ENCODE peak calls at places on chromosomes 12 and 14, in seven cellular contexts. P is BE2C, N is stomach, T is cardiac muscle cell, D is heart right ventricle, L is bronchial epithelial cell, B is tibial nerve. V is an unnamed sample.
A peak's percentile ranks its signal among the peaks of the same experiment; 100 is the strongest.

GRCh38 chr12:49108958-49109404 is 1.7 kb downstream of the LMBR1L start:
- DNase-seq in P (no peak), N (no peak), T (no peak), D (peak; percentile 73), L (no peak), B (peak; percentile 78), V (no peak)

GRCh38 chr12:95102916-95103671 is 29.7 kb upstream of the NR2C1 start:
- DNase-seq in P (no peak), N (no peak), T (no peak), D (no peak), L (peak; percentile 99), B (no peak), V (no peak)

GRCh38 chr12:85130631-85131030 is 94.5 kb downstream of the LRRIQ1 start:
- DNase-seq in P (no peak), N (no peak), T (no peak), D (no peak), L (no peak), B (no peak), V (no peak)

GRCh38 chr12:47080725-47081502 is 1.2 kb upstream of the AMIGO2 start:
- DNase-seq in P (no peak), N (peak; percentile 50), T (peak; percentile 10), D (peak; percentile 40), L (peak; percentile 87), B (peak; percentile 41), V (peak; percentile 42)

GRCh38 chr12:101608301-101609133 is 13.7 kb downstream of the MYBPC1 start:
- DNase-seq in P (no peak), N (peak; percentile 85), T (no peak), D (no peak), L (peak; percentile 40), B (no peak), V (no peak)

GRCh38 chr12:2057041-2057792 is 4.4 kb downstream of the CACNA1C start:
- DNase-seq in P (peak; percentile 82), N (peak; percentile 60), T (peak; percentile 90), D (peak; percentile 69), L (no peak), B (peak; percentile 63), V (peak; percentile 91)

GRCh38 chr12:64551676-64552075 is 58.6 kb upstream of the RASSF3 start:
- DNase-seq in P (no peak), N (no peak), T (no peak), D (no peak), L (no peak), B (no peak), V (no peak)

GRCh38 chr14:69226736-69227135 is 33.2 kb upstream of the GALNT16 start:
- DNase-seq in P (no peak), N (no peak), T (no peak), D (no peak), L (no peak), B (no peak), V (no peak)

GRCh38 chr12:57490126-57490525 is 2.3 kb downstream of the MARS1 start:
- DNase-seq in P (no peak), N (no peak), T (no peak), D (no peak), L (no peak), B (no peak), V (no peak)

GRCh38 chr14:20614038-20614840 is 23.1 kb upstream of the RNASE12 start:
- DNase-seq in P (no peak), N (no peak), T (peak; percentile 52), D (no peak), L (peak; percentile 55), B (peak; percentile 24), V (peak; percentile 36)

GRCh38 chr14:32003585-32003984 is 73.5 kb upstream of the ARHGAP5 start:
- DNase-seq in P (no peak), N (no peak), T (no peak), D (no peak), L (no peak), B (no peak), V (no peak)

GRCh38 chr12:116000252-116000651 is 277.2 kb downstream of the MED13L start:
- DNase-seq in P (no peak), N (no peak), T (no peak), D (no peak), L (no peak), B (no peak), V (no peak)

GRCh38 chr12:105733579-105733978 is 403.1 kb downstream of the C12orf75 start:
- DNase-seq in P (no peak), N (no peak), T (no peak), D (no peak), L (no peak), B (no peak), V (no peak)

GRCh38 chr12:120367924-120368788 is 808 bp downstream of the MSI1 start:
- DNase-seq in P (no peak), N (no peak), T (peak; percentile 21), D (peak; percentile 18), L (no peak), B (no peak), V (peak; percentile 78)

GRCh38 chr12:120366341-120366705 is 2.6 kb downstream of the MSI1 start:
- DNase-seq in P (no peak), N (no peak), T (no peak), D (no peak), L (no peak), B (no peak), V (no peak)

GRCh38 chr12:120368789-120369475 is at the start of gene MSI1:
- DNase-seq in P (no peak), N (no peak), T (peak; percentile 68), D (no peak), L (no peak), B (no peak), V (peak; percentile 93)

GRCh38 chr12:120366884-120367251 is 2.1 kb downstream of the MSI1 start:
- DNase-seq in P (no peak), N (no peak), T (no peak), D (no peak), L (no peak), B (no peak), V (no peak)

GRCh38 chr12:120367252-120367923 is 1.6 kb downstream of the MSI1 start:
- DNase-seq in P (peak; percentile 39), N (no peak), T (peak; percentile 62), D (no peak), L (no peak), B (no peak), V (peak; percentile 76)
- H3K27me3 ChIP-seq in P (peaks cover 50% of the 10 kb centered on the region), N (peaks cover 7% of the 10 kb centered on the region), T (no peaks in the 10 kb centered on the region), D (peaks cover 18% of the 10 kb centered on the region), L (peaks cover 38% of the 10 kb centered on the region), B (no peaks in the 10 kb centered on the region), V (peaks cover 31% of the 10 kb centered on the region)

GRCh38 chr12:76882367-76882766 is 3.5 kb upstream of the CSRP2 start:
- DNase-seq in P (no peak), N (no peak), T (no peak), D (no peak), L (no peak), B (no peak), V (no peak)

GRCh38 chr12:76879710-76880025 is 849 bp upstream of the CSRP2 start:
- DNase-seq in P (no peak), N (no peak), T (no peak), D (no peak), L (no peak), B (no peak), V (no peak)

GRCh38 chr12:76878899-76879709 is at the start of gene CSRP2:
- DNase-seq in P (peak; percentile 93), N (peak; percentile 89), T (peak; percentile 98), D (peak; percentile 88), L (peak; percentile 72), B (peak; percentile 80), V (peak; percentile 97)

GRCh38 chr12:76881152-76881551 is 2.3 kb upstream of the CSRP2 start:
- DNase-seq in P (no peak), N (no peak), T (no peak), D (no peak), L (no peak), B (no peak), V (no peak)

DNA sequence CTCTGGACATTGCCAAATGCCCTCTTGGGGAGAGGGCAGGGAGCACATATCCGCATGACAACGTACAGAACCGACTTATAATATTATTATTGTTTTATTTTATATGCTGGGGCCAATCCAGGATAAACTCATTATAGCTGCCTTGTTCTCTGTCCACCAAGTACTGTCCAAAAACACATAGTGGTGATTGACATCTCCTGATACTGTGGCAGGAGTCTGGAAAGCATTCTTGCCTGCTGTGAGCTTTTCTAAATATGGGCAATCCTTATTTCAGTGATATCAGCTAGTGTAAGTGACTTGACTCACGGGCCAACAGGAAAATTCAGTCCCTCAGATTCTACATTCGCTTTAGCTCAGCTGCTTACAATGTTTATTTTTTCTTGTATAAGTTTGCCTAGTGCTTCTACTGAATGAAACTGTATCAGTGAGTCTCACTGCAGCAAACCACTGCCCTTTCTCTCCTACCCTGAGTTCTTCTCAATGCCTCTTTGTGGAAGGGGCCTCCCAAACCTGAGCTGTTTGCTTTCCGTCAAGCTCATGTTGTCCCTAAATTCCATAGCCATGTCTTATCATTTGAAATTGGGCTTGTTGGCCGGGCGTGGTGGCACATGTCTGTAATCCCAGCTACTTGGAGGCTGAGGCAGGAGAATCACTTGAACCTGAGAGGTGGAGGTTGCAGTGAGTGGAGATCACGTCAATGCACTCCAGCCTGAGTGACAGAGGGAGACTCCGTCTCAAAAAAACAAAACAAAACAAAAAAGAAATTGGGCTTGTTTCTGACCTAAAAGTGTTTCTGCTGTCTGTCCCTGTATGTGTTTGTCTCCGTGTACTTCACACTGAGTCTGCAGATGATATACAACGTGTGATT is 1.6 kb upstream of the CSRP2 start:
- DNase-seq in P (no peak), N (no peak), T (peak; percentile 39), D (no peak), L (peak; percentile 3), B (no peak), V (no peak)
- H3K36me3 ChIP-seq in P (no peaks in the 10 kb centered on the region), N (no peaks in the 10 kb centered on the region), T (no peaks in the 10 kb centered on the region), D (no peaks in the 10 kb centered on the region), L (no peaks in the 10 kb centered on the region), B (no peaks in the 10 kb centered on the region), V (no peaks in the 10 kb centered on the region)

GRCh38 chr14:26851793-26852192 is 254.0 kb upstream of the NOVA1 start:
- DNase-seq in P (no peak), N (no peak), T (no peak), D (no peak), L (no peak), B (no peak), V (no peak)
- H3K27me3 ChIP-seq in P (no peaks in the 10 kb centered on the region), N (no peaks in the 10 kb centered on the region), T (no peaks in the 10 kb centered on the region), D (no peaks in the 10 kb centered on the region), L (no peaks in the 10 kb centered on the region), B (no peaks in the 10 kb centered on the region), V (no peaks in the 10 kb centered on the region)

DNA sequence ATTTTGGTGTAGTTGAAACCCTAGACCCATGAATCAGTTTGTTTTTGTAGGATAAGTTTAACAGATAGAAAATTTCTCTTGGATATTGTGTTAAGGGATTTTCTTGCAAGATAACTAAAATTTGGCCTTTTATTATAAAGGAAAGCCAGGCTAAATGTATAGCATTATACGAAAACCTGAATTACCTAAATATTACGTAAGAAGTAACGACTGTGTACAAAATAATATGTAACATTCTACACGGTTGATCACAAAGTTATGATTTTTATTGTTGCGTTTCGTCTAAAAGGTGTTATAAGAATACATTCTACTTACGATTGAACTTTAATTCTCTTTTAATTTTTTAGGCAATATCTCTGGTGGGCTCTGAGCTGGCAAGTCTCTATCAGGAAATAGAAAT is 63.9 kb downstream of the KNTC1 start:
- DNase-seq in P (no peak), N (no peak), T (no peak), D (no peak), L (no peak), B (no peak), V (no peak)
- H3K36me3 ChIP-seq in P (peaks cover 70% of the 10 kb centered on the region), N (no peaks in the 10 kb centered on the region), T (peaks cover 20% of the 10 kb centered on the region), D (no peaks in the 10 kb centered on the region), L (no peaks in the 10 kb centered on the region), B (no peaks in the 10 kb centered on the region), V (peaks cover 11% of the 10 kb centered on the region)

GRCh38 chr12:110746550-110746949 is 3.9 kb upstream of the PPP1CC start:
- DNase-seq in P (no peak), N (no peak), T (no peak), D (no peak), L (no peak), B (no peak), V (no peak)
- H3K27me3 ChIP-seq in P (no peaks in the 10 kb centered on the region), N (no peaks in the 10 kb centered on the region), T (no peaks in the 10 kb centered on the region), D (no peaks in the 10 kb centered on the region), L (no peaks in the 10 kb centered on the region), B (no peaks in the 10 kb centered on the region), V (no peaks in the 10 kb centered on the region)